ENCODE peak calls at places on chromosomes 2 and 18, in eight cellular contexts. C, U, K, S, I, M, N and J are unnamed samples.

GRCh38 chr2:10382313-10383061 is 65.6 kb downstream of the ODC1 start:
- DNase-seq in C (no peak), U (no peak), K (peak; percentile 62), S (no peak), I (no peak), M (no peak), N (peak; percentile 65), J (no peak)

GRCh38 chr18:63606526-63606925 is 19.4 kb downstream of the SERPINB13 start:
- DNase-seq in C (no peak), U (no peak), K (no peak), S (no peak), I (peak; percentile 48), M (no peak), N (no peak), J (no peak)

GRCh38 chr2:62672601-62673000 is 32.9 kb upstream of the EHBP1 start:
- DNase-seq in C (no peak), U (peak; percentile 26), K (peak; percentile 55), S (no peak), I (peak; percentile 53), M (no peak), N (no peak), J (peak; percentile 83)

GRCh38 chr18:59149007-59149406 is 9.3 kb downstream of the SEC11C start:
- DNase-seq in C (no peak), U (no peak), K (no peak), S (no peak), I (no peak), M (no peak), N (no peak), J (no peak)

GRCh38 chr18:22169889-22170420 is 566 bp downstream of the GATA6 start:
- DNase-seq in C (peak; percentile 30), U (peak; percentile 58), K (peak; percentile 41), S (peak; percentile 55), I (peak; percentile 77), M (no peak), N (no peak), J (no peak)

GRCh38 chr2:230864605-230865323 is at the start of gene ITM2C:
- DNase-seq in C (peak; percentile 76), U (peak; percentile 72), K (peak; percentile 88), S (peak; percentile 59), I (peak; percentile 70), M (peak; percentile 53), N (peak; percentile 89), J (no peak)

GRCh38 chr2:68837164-68837860 is 33.9 kb downstream of the BMP10 start:
- DNase-seq in C (peak; percentile 65), U (peak; percentile 70), K (peak; percentile 86), S (peak; percentile 48), I (peak; percentile 14), M (peak; percentile 35), N (peak; percentile 78), J (peak; percentile 57)

GRCh38 chr18:74665346-74665745 is 67.7 kb downstream of the ZNF407 start:
- DNase-seq in C (no peak), U (no peak), K (no peak), S (no peak), I (no peak), M (no peak), N (no peak), J (no peak)

GRCh38 chr2:2762166-2762897 is 431.3 kb upstream of the MYT1L start:
- DNase-seq in C (no peak), U (no peak), K (no peak), S (no peak), I (no peak), M (no peak), N (no peak), J (no peak)

GRCh38 chr2:146079216-146079615 is 1559.3 kb upstream of the ZEB2 start:
- DNase-seq in C (peak; percentile 7), U (no peak), K (no peak), S (no peak), I (peak; percentile 31), M (peak; percentile 5), N (no peak), J (no peak)

GRCh38 chr2:26572589-26572988 is 68.6 kb downstream of the CIB4 start:
- DNase-seq in C (no peak), U (no peak), K (no peak), S (no peak), I (no peak), M (no peak), N (no peak), J (no peak)

GRCh38 chr2:70003093-70003830 is 41.8 kb upstream of the ASPRV1 start:
- DNase-seq in C (no peak), U (no peak), K (no peak), S (no peak), I (no peak), M (no peak), N (no peak), J (no peak)

GRCh38 chr18:59881728-59882685 is 17.8 kb upstream of the PMAIP1 start:
- DNase-seq in C (peak; percentile 74), U (no peak), K (no peak), S (no peak), I (peak; percentile 60), M (peak; percentile 12), N (peak; percentile 52), J (no peak)

GRCh38 chr2:31547485-31547884 is 33.3 kb downstream of the SRD5A2 start:
- DNase-seq in C (no peak), U (no peak), K (no peak), S (no peak), I (no peak), M (no peak), N (no peak), J (no peak)

GRCh38 chr2:28544915-28545589 is 49.2 kb downstream of the PLB1 start:
- DNase-seq in C (peak; percentile 24), U (no peak), K (no peak), S (no peak), I (no peak), M (peak; percentile 53), N (peak; percentile 59), J (no peak)

GRCh38 chr18:23981369-23981768 is 33.2 kb upstream of the TTC39C start:
- DNase-seq in C (no peak), U (no peak), K (no peak), S (no peak), I (no peak), M (no peak), N (no peak), J (no peak)

GRCh38 chr2:100755441-100755840 is 64.5 kb upstream of the NPAS2 start:
- DNase-seq in C (peak; percentile 86), U (no peak), K (no peak), S (no peak), I (peak; percentile 54), M (peak; percentile 94), N (no peak), J (no peak)

GRCh38 chr18:43869451-43870008 is 592.2 kb upstream of the SYT4 start:
- DNase-seq in C (no peak), U (no peak), K (no peak), S (no peak), I (peak; percentile 63), M (no peak), N (no peak), J (no peak)

GRCh38 chr2:169765523-169765922 is 31.9 kb downstream of the KLHL23 start:
- DNase-seq in C (peak; percentile 89), U (no peak), K (no peak), S (no peak), I (no peak), M (peak; percentile 62), N (no peak), J (no peak)

GRCh38 chr2:96065381-96065930 is 30.7 kb upstream of the GPAT2 start:
- DNase-seq in C (no peak), U (no peak), K (no peak), S (no peak), I (no peak), M (no peak), N (no peak), J (no peak)

GRCh38 chr2:174085781-174086180 is 120.6 kb upstream of the SP3 start:
- DNase-seq in C (no peak), U (no peak), K (no peak), S (no peak), I (no peak), M (no peak), N (no peak), J (no peak)

GRCh38 chr2:41965886-41966285 is 81.9 kb upstream of the PKDCC start:
- DNase-seq in C (no peak), U (no peak), K (no peak), S (no peak), I (peak; percentile 70), M (no peak), N (peak; percentile 20), J (no peak)

GRCh38 chr2:41959760-41960159 is 88.1 kb upstream of the PKDCC start:
- DNase-seq in C (no peak), U (no peak), K (no peak), S (no peak), I (no peak), M (no peak), N (no peak), J (no peak)

GRCh38 chr2:41963661-41964525 is 83.9 kb upstream of the PKDCC start:
- DNase-seq in C (peak; percentile 41), U (peak; percentile 56), K (no peak), S (peak; percentile 38), I (peak; percentile 32), M (no peak), N (peak; percentile 85), J (no peak)

GRCh38 chr2:41965173-41965875 is 82.5 kb upstream of the PKDCC start:
- DNase-seq in C (no peak), U (no peak), K (no peak), S (no peak), I (no peak), M (no peak), N (no peak), J (no peak)

GRCh38 chr2:41962912-41963652 is 84.7 kb upstream of the PKDCC start:
- DNase-seq in C (no peak), U (no peak), K (no peak), S (no peak), I (peak; percentile 16), M (no peak), N (no peak), J (no peak)
- H3K4me1 ChIP-seq in C (peaks cover 31% of the 10 kb centered on the region), U (peaks cover 47% of the 10 kb centered on the region), K (no peaks in the 10 kb centered on the region), S (peaks cover 7% of the 10 kb centered on the region), I (peaks cover 38% of the 10 kb centered on the region), M (peaks cover 17% of the 10 kb centered on the region), N (peaks cover 43% of the 10 kb centered on the region), J (peaks cover 12% of the 10 kb centered on the region)

GRCh38 chr18:677951-678363 is 20.5 kb downstream of the TYMS start:
- DNase-seq in C (peak; percentile 83), U (no peak), K (peak; percentile 5), S (no peak), I (no peak), M (peak; percentile 43), N (no peak), J (no peak)
- H3K4me1 ChIP-seq in C (peaks cover 17% of the 10 kb centered on the region), U (peaks cover 1% of the 10 kb centered on the region), K (no peaks in the 10 kb centered on the region), S (peaks cover under 1% of the 10 kb centered on the region), I (no peaks in the 10 kb centered on the region), M (no peaks in the 10 kb centered on the region), N (no peaks in the 10 kb centered on the region), J (no peaks in the 10 kb centered on the region)

GRCh38 chr2:235542728-235543125 is 48.9 kb downstream of the AGAP1 start:
- DNase-seq in C (peak; percentile 70), U (no peak), K (no peak), S (no peak), I (no peak), M (no peak), N (peak; percentile 68), J (no peak)
- H3K4me1 ChIP-seq in C (peaks cover 35% of the 10 kb centered on the region), U (peaks cover 46% of the 10 kb centered on the region), K (no peaks in the 10 kb centered on the region), S (peaks cover 12% of the 10 kb centered on the region), I (peaks cover 6% of the 10 kb centered on the region), M (peaks cover 2% of the 10 kb centered on the region), N (peaks cover 9% of the 10 kb centered on the region), J (peaks cover 10% of the 10 kb centered on the region)

DNA sequence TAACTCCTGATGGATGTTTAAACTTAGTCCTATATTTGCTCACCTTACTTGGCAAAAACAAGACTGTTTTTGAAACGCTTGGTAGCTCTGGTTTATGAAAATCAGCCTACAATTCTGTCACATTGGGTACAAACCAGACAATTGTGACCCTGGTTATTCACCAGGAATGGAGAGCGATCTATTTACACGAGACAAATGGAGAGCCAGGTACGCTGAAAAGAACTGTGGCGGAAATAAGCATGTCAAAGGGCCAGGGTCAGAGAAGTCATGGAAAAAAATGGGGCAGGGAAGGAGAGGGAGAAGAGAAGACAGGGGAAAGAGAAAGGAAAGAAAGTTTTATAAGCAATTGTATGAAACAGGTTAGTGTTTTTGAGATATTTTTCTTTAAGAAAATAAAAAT is 119.5 kb upstream of the ZFP36L2 start:
- DNase-seq in C (no peak), U (no peak), K (peak; percentile 42), S (no peak), I (no peak), M (no peak), N (no peak), J (peak; percentile 28)
- H3K4me1 ChIP-seq in C (peaks cover 9% of the 10 kb centered on the region), U (peaks cover 37% of the 10 kb centered on the region), K (peaks cover 19% of the 10 kb centered on the region), S (peaks cover 17% of the 10 kb centered on the region), I (peaks cover 42% of the 10 kb centered on the region), M (peaks cover 11% of the 10 kb centered on the region), N (peaks cover 42% of the 10 kb centered on the region), J (peaks cover 3% of the 10 kb centered on the region)